ENCODE peak calls at places on chromosomes 11 and 22, in six cellular contexts. S is HepG2, J is H1, Z is K562, P is GM12878, B is HCT116. K is an unnamed sample.

GRCh38 chr11:36622431-36623136 is 24.5 kb upstream of the RAG2 start:
- DNase-seq in J (no peak), P (no peak), B (peak), Z (peak), S (peak), K (no peak)

GRCh38 chr22:23241562-23242472 is 61.5 kb downstream of the BCR start:
- DNase-seq in Z (peak), J (no peak), B (no peak), S (no peak), P (no peak), K (no peak)

GRCh38 chr11:17386331-17387084 is 2.0 kb downstream of the KCNJ11 start:
- DNase-seq in J (peak), P (no peak), Z (peak), B (peak), S (peak), K (no peak)

GRCh38 chr22:37784829-37785495 is 22.8 kb upstream of the GCAT start:
- DNase-seq in S (peak), B (peak), J (no peak), P (no peak), Z (no peak), K (no peak)

GRCh38 chr11:134736251-134737072 is 324.4 kb upstream of the B3GAT1 start:
- DNase-seq in S (no peak), Z (no peak), B (no peak), P (no peak), J (no peak), K (no peak)

GRCh38 chr11:74932797-74933196 is 16.1 kb downstream of the XRRA1 start:
- DNase-seq in S (no peak), J (no peak), B (no peak), P (no peak), Z (no peak), K (no peak)

GRCh38 chr11:130118636-130119387 is 40.8 kb upstream of the ST14 start:
- DNase-seq in B (no peak), S (peak), Z (no peak), P (peak), J (no peak), K (no peak)

GRCh38 chr11:68480193-68480592 is 19.6 kb downstream of the PPP6R3 start:
- DNase-seq in J (no peak), B (no peak), P (no peak), S (no peak), Z (no peak), K (no peak)

GRCh38 chr11:35305670-35306382 is 113.5 kb downstream of the SLC1A2 start:
- DNase-seq in P (no peak), J (peak), B (peak), Z (peak), S (peak), K (peak)

GRCh38 chr11:3971756-3972404 is 116.4 kb downstream of the STIM1 start:
- DNase-seq in J (no peak), B (no peak), P (no peak), Z (no peak), S (no peak), K (no peak)

GRCh38 chr22:20600137-20600673 is 92.8 kb downstream of the MED15 start:
- DNase-seq in S (no peak), P (no peak), J (no peak), B (no peak), Z (peak), K (no peak)
- TF ChIP-seq ZNF274 in S (no peak), P (no peak), J (no peak), B (no peak), Z (no peak), K (no peak)

DNA sequence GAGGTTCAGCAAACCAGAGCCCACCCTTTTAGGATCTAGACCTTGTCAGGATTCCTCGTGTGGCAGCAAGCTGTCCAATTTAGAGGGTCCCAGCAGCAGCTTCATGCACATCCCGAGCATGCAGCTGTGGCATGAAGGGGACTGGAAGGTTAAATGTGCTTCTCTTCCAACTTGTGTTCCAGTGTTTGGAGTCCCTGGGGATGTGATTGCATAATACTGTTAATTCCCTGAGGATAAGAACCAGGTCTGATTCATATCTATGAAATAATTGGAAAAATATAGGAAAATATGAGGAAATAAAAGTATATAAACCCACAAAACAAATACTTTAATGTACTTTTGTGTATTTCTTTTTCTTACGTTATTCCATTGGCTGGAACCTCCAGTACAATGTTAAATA is 130.5 kb downstream of the MORC2 start:
- DNase-seq in S (no peak), J (no peak), P (no peak), Z (no peak), B (no peak), K (no peak)
- TF ChIP-seq ZNF274 in S (no peak), J (no peak), P (no peak), Z (no peak), B (no peak), K (no peak)

GRCh38 chr11:96481806-96482592 is 92.2 kb downstream of the JRKL start:
- DNase-seq in B (no peak), P (no peak), S (no peak), Z (no peak), J (no peak), K (no peak)

GRCh38 chr11:96484361-96484760 is 94.5 kb downstream of the JRKL start:
- DNase-seq in P (no peak), B (no peak), Z (peak), S (no peak), J (no peak), K (no peak)

GRCh38 chr11:96483550-96483949 is 93.7 kb downstream of the JRKL start:
- DNase-seq in B (no peak), P (no peak), S (no peak), Z (no peak), J (no peak), K (no peak)

GRCh38 chr11:96481204-96481603 is 91.4 kb downstream of the JRKL start:
- DNase-seq in Z (no peak), P (no peak), J (no peak), B (no peak), S (no peak), K (no peak)

DNA sequence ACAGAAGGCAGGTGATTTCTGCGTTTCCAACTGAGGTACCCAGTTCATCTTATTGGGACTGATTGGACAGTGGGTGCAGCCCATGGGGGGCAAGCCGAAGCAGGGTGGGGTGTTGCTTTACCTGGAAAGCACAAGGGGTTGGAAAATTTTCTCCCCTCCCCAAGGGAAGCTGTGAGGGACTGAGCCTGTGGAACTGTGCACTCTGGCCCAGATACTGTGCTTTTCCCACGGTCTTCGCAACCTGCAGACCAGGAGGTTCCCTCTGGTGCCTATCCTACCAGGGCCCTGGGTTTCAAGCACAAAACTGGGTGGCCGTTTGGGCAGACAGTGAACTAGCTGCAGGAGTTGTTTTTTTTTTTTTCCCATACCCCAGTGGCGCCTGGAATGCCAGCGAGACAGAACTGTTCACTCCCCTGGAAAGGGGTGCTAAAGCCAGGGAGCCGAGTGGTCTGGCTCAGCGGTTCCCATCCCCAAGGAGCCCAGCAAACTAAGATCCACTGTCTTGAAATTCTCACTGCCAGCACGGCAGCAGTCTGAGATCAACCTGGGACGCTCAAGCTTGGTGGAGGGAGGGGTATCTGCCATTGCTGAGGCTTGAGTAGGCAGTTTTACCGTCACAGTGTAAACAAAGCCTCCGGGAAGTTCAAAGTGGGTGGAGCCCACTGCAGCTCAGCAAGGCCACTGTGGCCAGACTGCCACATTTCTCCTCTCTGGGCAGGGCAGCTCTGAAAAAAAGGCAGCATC is 97.2 kb downstream of the JRKL start:
- DNase-seq in S (peak), J (no peak), Z (no peak), B (no peak), P (no peak), K (peak)
- TF ChIP-seq ZNF274 in S (no peak), J (no peak), Z (no peak), B (no peak), P (no peak), K (no peak)

GRCh38 chr11:104120493-104121200 is 43.3 kb downstream of the PDGFD start:
- DNase-seq in J (no peak), Z (no peak), S (no peak), P (no peak), B (no peak), K (no peak)
- TF ChIP-seq ZNF274 in J (no peak), Z (no peak), S (no peak), P (no peak), B (no peak), K (no peak)